ENCODE peak calls at places on chromosomes 2 and 18, in eight cellular contexts. V is K562; Q is stomach; D is CD8-positive, alpha-beta T cell; H is ovary; O is fibroblast of lung; Y is cardiac muscle cell; X is lower lobe of right lung. U is an unnamed sample. For H3K27me3, H3K4me1 and H3K9me3, the result is how much of the 10 kb centered on the place peaks cover.

GRCh38 chr2:26412091-26412673 is 10.5 kb downstream of the DRC1 start:
- DNase-seq in V (peak), Q (no peak), D (no peak), H (no peak), O (no peak), Y (no peak), X (no peak), U (no peak)

GRCh38 chr2:203705184-203705583 is 1.3 kb upstream of the CD28 start:
- DNase-seq in V (no peak), Q (no peak), D (no peak), H (no peak), O (no peak), Y (no peak), X (no peak), U (no peak)

GRCh38 chr2:5587726-5588125 is 104.5 kb upstream of the SOX11 start:
- DNase-seq in V (no peak), Q (no peak), D (no peak), H (no peak), O (peak), Y (no peak), X (no peak), U (no peak)

GRCh38 chr2:127893494-127893893 is 7.7 kb upstream of the AMMECR1L start:
- DNase-seq in V (no peak), Q (no peak), D (no peak), H (no peak), O (no peak), Y (no peak), X (no peak), U (no peak)

GRCh38 chr18:79850731-79851130 is 53.0 kb downstream of the KCNG2 start:
- DNase-seq in V (no peak), Q (no peak), D (no peak), H (no peak), O (no peak), Y (no peak), X (no peak), U (no peak)

GRCh38 chr2:39153312-39153711 is 32.5 kb upstream of the SOS1 start:
- DNase-seq in V (no peak), Q (no peak), D (no peak), H (no peak), O (peak), Y (no peak), X (no peak), U (no peak)

GRCh38 chr2:109284816-109285215 is 155.8 kb downstream of the SH3RF3 start:
- DNase-seq in V (no peak), Q (no peak), D (no peak), H (no peak), O (peak), Y (no peak), X (no peak), U (no peak)

GRCh38 chr2:38443021-38443541 is 66.0 kb upstream of the ATL2 start:
- DNase-seq in V (no peak), Q (peak), D (no peak), H (no peak), O (peak), Y (no peak), X (no peak), U (peak)

GRCh38 chr18:10923671-10924070 is 225.7 kb downstream of the PIEZO2 start:
- DNase-seq in V (no peak), Q (no peak), D (no peak), H (no peak), O (no peak), Y (no peak), X (no peak), U (no peak)

GRCh38 chr2:212998629-212999359 is 152.6 kb downstream of the IKZF2 start:
- DNase-seq in V (no peak), Q (no peak), D (no peak), H (no peak), O (peak), Y (no peak), X (no peak), U (no peak)

GRCh38 chr2:7467782-7468447 is 550.7 kb downstream of the RNF144A start:
- DNase-seq in V (no peak), Q (no peak), D (no peak), H (no peak), O (no peak), Y (no peak), X (no peak), U (no peak)

GRCh38 chr18:39749154-39749553 is 2183.6 kb upstream of the CELF4 start:
- DNase-seq in V (no peak), Q (no peak), D (no peak), H (no peak), O (no peak), Y (no peak), X (no peak), U (no peak)

GRCh38 chr2:218876562-218877219 is 4.0 kb upstream of the WNT10A start:
- DNase-seq in V (peak), Q (peak), D (peak), H (no peak), O (peak), Y (peak), X (no peak), U (no peak)
- H3K27me3 ChIP-seq in V (under half), Q (half or more), D (under half), H (under half), O (half or more), Y (half or more), X (half or more), U (under half)

GRCh38 chr2:174610243-174610995 is 12.8 kb upstream of the WIPF1 start:
- DNase-seq in V (no peak), Q (no peak), D (no peak), H (no peak), O (peak), Y (no peak), X (no peak), U (no peak)
- H3K4me1 ChIP-seq in V (under half), Q (half or more), D (half or more), H (under half), O (under half), Y (under half), X (under half), U (under half)

DNA sequence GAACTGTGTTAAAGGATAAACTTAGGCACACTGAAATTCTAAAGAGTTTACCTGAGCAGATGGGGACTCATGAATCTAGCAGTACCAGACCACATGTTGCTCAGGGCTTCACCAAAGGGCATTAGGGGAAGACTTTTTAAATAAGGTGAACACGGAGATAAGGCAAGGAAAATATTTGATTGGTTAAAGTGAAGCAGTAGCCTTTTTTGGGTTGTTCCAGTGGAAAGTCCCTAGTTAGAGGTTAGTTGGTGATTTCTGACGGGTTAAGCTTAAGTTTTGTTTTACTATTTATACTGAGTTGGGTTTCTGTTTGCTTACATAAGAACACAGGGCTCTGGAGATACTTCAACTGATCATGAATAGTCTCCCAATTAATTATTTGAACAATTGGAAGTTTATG is 722.5 kb downstream of the SOCS6 start:
- DNase-seq in V (no peak), Q (no peak), D (no peak), H (no peak), O (no peak), Y (no peak), X (no peak), U (no peak)
- H3K9me3 ChIP-seq in V (under half), Q (under half), D (under half), H (under half), O (under half), Y (under half), X (under half), U (under half)

GRCh38 chr2:68853915-68854314 is 17.3 kb downstream of the BMP10 start:
- DNase-seq in V (no peak), Q (no peak), D (no peak), H (no peak), O (no peak), Y (peak), X (no peak), U (no peak)
- H3K27me3 ChIP-seq in V (under half), Q (under half), D (under half), H (under half), O (under half), Y (under half), X (under half), U (under half)

GRCh38 chr2:96533292-96534073 is 3.1 kb upstream of the ARID5A start:
- DNase-seq in V (no peak), Q (peak), D (no peak), H (peak), O (peak), Y (no peak), X (peak), U (peak)
- H3K4me1 ChIP-seq in V (under half), Q (half or more), D (under half), H (under half), O (under half), Y (under half), X (half or more), U (under half)

GRCh38 chr18:41311571-41312240 is 643.3 kb upstream of the PIK3C3 start:
- DNase-seq in V (no peak), Q (no peak), D (no peak), H (no peak), O (no peak), Y (no peak), X (no peak), U (no peak)
- H3K9me3 ChIP-seq in V (under half), Q (under half), D (under half), H (under half), O (under half), Y (under half), X (under half), U (under half)